ENCODE peak calls at places on chromosomes 11 and 22, in ten cellular contexts. P is GM10248, M is body of pancreas, D is GM13977, R is astrocyte of the spinal cord, T is pancreas, G is nephron progenitor cell, K is psoas muscle, B is tibial artery, I is omental fat pad. W is an unnamed sample.

GRCh38 chr11:37574361-37574760 is 976.3 kb upstream of the RAG2 start:
- DNase-seq in K (no peak), M (no peak), T (no peak), P (no peak), R (no peak), B (no peak), D (no peak), I (no peak), G (no peak), W (no peak)

GRCh38 chr11:117921456-117921855 is 7.7 kb downstream of the TMPRSS13 start:
- DNase-seq in D (no peak), G (no peak), P (no peak), T (no peak), I (no peak), K (no peak), M (no peak), B (peak; percentile 51), R (no peak), W (no peak)

GRCh38 chr11:95243658-95244057 is 12.7 kb upstream of the SESN3 start:
- DNase-seq in I (no peak), M (no peak), R (no peak), P (no peak), K (no peak), D (no peak), T (no peak), B (no peak), G (no peak), W (no peak)

GRCh38 chr11:78809931-78810481 is 235.3 kb upstream of the NARS2 start:
- DNase-seq in K (no peak), D (no peak), R (peak; percentile 43), G (no peak), I (no peak), M (no peak), T (no peak), B (no peak), P (no peak), W (no peak)

GRCh38 chr11:120529214-120529613 is 17.7 kb downstream of the GRIK4 start:
- DNase-seq in I (no peak), D (no peak), P (no peak), G (no peak), T (no peak), M (no peak), B (no peak), K (peak; percentile 16), R (no peak), W (no peak)

GRCh38 chr11:65468874-65469333 is 29.9 kb upstream of the MALAT1 start:
- DNase-seq in B (no peak), P (peak; percentile 79), M (peak; percentile 94), T (peak; percentile 89), D (peak; percentile 76), G (no peak), I (no peak), R (no peak), K (no peak), W (peak; percentile 67)

GRCh38 chr22:38777087-38777671 is 16.8 kb downstream of the DNAL4 start:
- DNase-seq in T (no peak), M (no peak), B (no peak), P (no peak), D (no peak), R (no peak), K (peak; percentile 79), G (no peak), I (no peak), W (no peak)

GRCh38 chr11:1260023-1260501 is 37.2 kb downstream of the MUC5B start:
- DNase-seq in T (no peak), D (no peak), R (no peak), M (no peak), G (peak; percentile 56), B (no peak), I (no peak), P (peak; percentile 57), K (peak; percentile 67), W (peak; percentile 54)

GRCh38 chr11:1300569-1301187 is 8.8 kb downstream of the TOLLIP start:
- DNase-seq in T (peak; percentile 84), K (no peak), M (peak; percentile 90), B (peak; percentile 61), G (no peak), I (no peak), D (no peak), P (no peak), R (no peak), W (no peak)

GRCh38 chr22:22408731-22409696 is 99.5 kb downstream of the ZNF280B start:
- DNase-seq in R (no peak), G (peak; percentile 53), I (no peak), K (no peak), P (peak; percentile 77), B (no peak), D (peak; percentile 63), M (peak; percentile 33), T (no peak), W (peak; percentile 56)

GRCh38 chr11:79439893-79440450 is 858 bp downstream of the TENM4 start:
- DNase-seq in B (peak; percentile 71), I (no peak), P (peak; percentile 20), G (peak; percentile 72), T (no peak), K (peak; percentile 57), D (peak; percentile 38), R (peak; percentile 35), M (no peak), W (peak; percentile 47)

GRCh38 chr22:24697141-24697540 is 77.4 kb downstream of the PIWIL3 start:
- DNase-seq in B (no peak), D (no peak), M (no peak), K (no peak), R (no peak), T (no peak), P (no peak), G (no peak), I (no peak), W (no peak)

GRCh38 chr11:77081976-77082836 is 15.4 kb downstream of the CAPN5 start:
- DNase-seq in K (peak; percentile 23), R (no peak), B (peak; percentile 59), M (no peak), D (no peak), I (peak; percentile 5), P (no peak), G (no peak), T (peak; percentile 1), W (no peak)

DNA sequence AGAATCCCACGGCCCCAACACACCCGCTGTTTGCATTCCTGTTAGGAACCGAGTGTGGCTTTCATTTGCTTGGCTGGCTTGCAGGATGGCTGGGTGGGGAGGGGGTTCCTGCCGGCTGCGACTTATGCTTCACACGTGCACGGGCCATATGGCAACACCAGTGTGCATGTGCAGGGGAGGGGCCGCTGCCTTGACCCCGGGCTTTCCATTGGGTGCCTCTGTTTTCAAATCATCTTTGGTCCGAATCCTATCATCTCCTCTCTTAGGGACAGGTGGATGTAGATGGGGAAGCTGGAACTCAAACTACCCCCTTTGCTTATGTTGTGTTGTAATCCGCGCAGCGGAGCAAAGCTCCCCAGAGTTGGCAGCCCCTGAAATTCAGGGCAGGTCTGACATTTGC is 149.1 kb downstream of the HIPK3 start:
- DNase-seq in B (no peak), M (no peak), T (no peak), K (no peak), P (no peak), G (no peak), D (no peak), R (no peak), I (no peak), W (no peak)
- TF ChIP-seq CTCF in B (no peak), M (no peak), T (no peak), K (no peak), P (no peak), G (no peak), D (no peak), R (no peak), I (no peak), W (no peak)

GRCh38 chr22:16964366-16964765 is 43.7 kb downstream of the GAB4 start:
- DNase-seq in K (no peak), T (no peak), D (no peak), R (no peak), I (no peak), B (no peak), P (no peak), M (no peak), G (no peak), W (no peak)

GRCh38 chr22:16966251-16966650 is 41.8 kb downstream of the GAB4 start:
- DNase-seq in B (no peak), M (no peak), R (no peak), T (no peak), G (no peak), P (no peak), K (no peak), D (no peak), I (no peak), W (no peak)

GRCh38 chr22:16965560-16965959 is 42.5 kb downstream of the GAB4 start:
- DNase-seq in I (no peak), K (no peak), D (no peak), T (no peak), M (no peak), R (no peak), B (no peak), P (no peak), G (no peak), W (no peak)

GRCh38 chr22:16963189-16963945 is 44.7 kb downstream of the GAB4 start:
- DNase-seq in M (no peak), I (no peak), B (no peak), G (no peak), P (peak; percentile 12), T (no peak), D (no peak), R (no peak), K (no peak), W (no peak)

GRCh38 chr22:16965083-16965482 is 42.9 kb downstream of the GAB4 start:
- DNase-seq in D (no peak), P (no peak), G (no peak), T (no peak), B (no peak), R (no peak), K (no peak), I (no peak), M (no peak), W (no peak)
- TF ChIP-seq CTCF in D (no peak), P (no peak), G (no peak), T (no peak), B (no peak), R (no peak), K (no peak), I (no peak), M (no peak), W (no peak)

GRCh38 chr11:58963551-58964075 is 24.3 kb downstream of the GLYATL1 start:
- DNase-seq in T (peak; percentile 44), B (no peak), P (no peak), D (no peak), K (no peak), I (no peak), G (peak; percentile 25), R (peak; percentile 69), M (peak; percentile 60), W (no peak)

GRCh38 chr11:58958500-58958899 is 19.2 kb downstream of the GLYATL1 start:
- DNase-seq in K (no peak), P (peak; percentile 50), M (peak; percentile 48), I (no peak), T (peak; percentile 22), B (no peak), D (peak; percentile 59), G (peak; percentile 35), R (no peak), W (peak; percentile 30)

GRCh38 chr11:58957922-58958321 is 18.6 kb downstream of the GLYATL1 start:
- DNase-seq in K (no peak), M (no peak), T (no peak), D (peak; percentile 50), R (no peak), G (no peak), B (no peak), P (peak; percentile 31), I (no peak), W (no peak)
- TF ChIP-seq CTCF in K (no peak), M (no peak), T (no peak), D (no peak), R (no peak), G (no peak), B (no peak), P (no peak), I (no peak), W (no peak)

GRCh38 chr11:5380740-5381342 is 2.8 kb upstream of the OR51M1 start:
- DNase-seq in I (no peak), G (peak; percentile 66), D (peak; percentile 50), K (no peak), T (peak; percentile 11), M (peak; percentile 48), B (peak; percentile 67), R (peak; percentile 71), P (peak; percentile 46), W (peak; percentile 71)
- TF ChIP-seq CTCF in I (peak; percentile 11), G (peak; percentile 79), D (peak; percentile 75), K (peak; percentile 25), T (peak; percentile 47), M (peak; percentile 49), B (peak; percentile 48), R (peak; percentile 88), P (peak; percentile 56), W (peak; percentile 88)